ENCODE peak calls at places on chromosomes 5 and 9, in four cellular contexts. One of them, this sample, is unnamed.

GRCh38 chr5:133362438-133362837 is 249.9 kb downstream of the FSTL4 start:
- DNase-seq in HepG2: no peak
- DNase-seq in H1: peak
- DNase-seq in GM12878: no peak
- DNase-seq in this sample: no peak

GRCh38 chr5:179978792-179979191 is 71.1 kb upstream of the TBC1D9B start:
- DNase-seq in GM12878: no peak
- DNase-seq in HepG2: no peak
- DNase-seq in H1: no peak
- DNase-seq in this sample: no peak

GRCh38 chr9:96089425-96089824 is 212.6 kb downstream of the HSD17B3 start:
- DNase-seq in GM12878: no peak
- DNase-seq in H1: no peak
- DNase-seq in HepG2: no peak
- DNase-seq in this sample: no peak

GRCh38 chr5:167968784-167969183 is 322.7 kb upstream of the WWC1 start:
- DNase-seq in H1: no peak
- DNase-seq in HepG2: no peak
- DNase-seq in GM12878: no peak
- DNase-seq in this sample: no peak

GRCh38 chr5:176697929-176698520 is 50.7 kb downstream of the TSPAN17 start:
- DNase-seq in HepG2: no peak
- DNase-seq in H1: no peak
- DNase-seq in GM12878: no peak
- DNase-seq in this sample: peak

GRCh38 chr5:172920447-172920849 is 38.8 kb upstream of the RPL26L1 start:
- DNase-seq in H1: no peak
- DNase-seq in GM12878: no peak
- DNase-seq in HepG2: no peak
- DNase-seq in this sample: no peak

GRCh38 chr5:176995896-176996767 is 10.4 kb downstream of the UIMC1 start:
- DNase-seq in GM12878: peak
- DNase-seq in HepG2: no peak
- DNase-seq in H1: no peak
- DNase-seq in this sample: no peak

GRCh38 chr9:123039617-123040219 is 6.3 kb downstream of the GPR21 start:
- DNase-seq in GM12878: no peak
- DNase-seq in HepG2: no peak
- DNase-seq in H1: no peak
- DNase-seq in this sample: no peak

GRCh38 chr9:76676857-76677256 is 87.4 kb upstream of the PCA3 start:
- DNase-seq in H1: no peak
- DNase-seq in HepG2: no peak
- DNase-seq in GM12878: no peak
- DNase-seq in this sample: no peak

GRCh38 chr9:38287420-38287985 is 105.0 kb upstream of the ALDH1B1 start:
- DNase-seq in GM12878: no peak
- DNase-seq in HepG2: no peak
- DNase-seq in H1: no peak
- DNase-seq in this sample: no peak

GRCh38 chr5:168334161-168335094 is 43.0 kb downstream of the WWC1 start:
- DNase-seq in HepG2: no peak
- DNase-seq in H1: peak
- DNase-seq in GM12878: no peak
- DNase-seq in this sample: peak

GRCh38 chr9:16625831-16626230 is 244.6 kb downstream of the BNC2 start:
- DNase-seq in GM12878: no peak
- DNase-seq in H1: no peak
- DNase-seq in HepG2: no peak
- DNase-seq in this sample: no peak

GRCh38 chr9:127558581-127559246 is 53.4 kb upstream of the STXBP1 start:
- DNase-seq in GM12878: no peak
- DNase-seq in H1: no peak
- DNase-seq in HepG2: no peak
- DNase-seq in this sample: no peak

GRCh38 chr9:122190597-122191381 is 31.1 kb downstream of the MORN5 start:
- DNase-seq in H1: no peak
- DNase-seq in GM12878: no peak
- DNase-seq in HepG2: peak
- DNase-seq in this sample: no peak

GRCh38 chr5:137186759-137187461 is 312.2 kb downstream of the SPOCK1 start:
- DNase-seq in H1: no peak
- DNase-seq in GM12878: no peak
- DNase-seq in HepG2: no peak
- DNase-seq in this sample: no peak

GRCh38 chr5:83877911-83878706 is 157.5 kb upstream of the HAPLN1 start:
- DNase-seq in HepG2: no peak
- DNase-seq in GM12878: no peak
- DNase-seq in H1: no peak
- DNase-seq in this sample: no peak

GRCh38 chr5:95852567-95852966 is 30.0 kb upstream of the GLRX start:
- DNase-seq in GM12878: no peak
- DNase-seq in HepG2: no peak
- DNase-seq in H1: no peak
- DNase-seq in this sample: no peak
- H3K4me3 ChIP-seq in GM12878: no peak
- H3K4me3 ChIP-seq in HepG2: no peak
- H3K4me3 ChIP-seq in H1: no peak
- H3K4me3 ChIP-seq in this sample: no peak

DNA sequence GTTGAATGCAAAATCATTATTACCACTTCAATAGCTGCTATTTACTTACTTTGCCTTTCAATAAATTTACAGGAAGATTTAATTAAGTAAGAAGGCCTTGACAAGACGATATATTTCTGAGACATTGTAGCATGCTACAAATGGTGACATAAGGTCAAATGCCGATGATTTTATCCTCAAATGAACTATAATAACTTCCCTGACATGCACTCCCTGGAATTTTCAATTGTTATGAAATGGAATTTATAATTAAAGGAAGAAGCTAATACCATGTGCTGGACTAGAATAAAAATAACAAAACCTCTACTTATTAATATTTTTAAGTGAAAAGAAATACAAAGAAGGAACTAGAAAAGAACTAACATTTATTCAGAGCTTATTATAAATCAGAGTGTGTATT is 30.2 kb upstream of the ITGA1 start:
- DNase-seq in H1: no peak
- DNase-seq in GM12878: no peak
- DNase-seq in HepG2: no peak
- DNase-seq in this sample: no peak
- TF ChIP-seq SUZ12 in H1: no peak
- TF ChIP-seq SUZ12 in GM12878: no peak
- TF ChIP-seq SUZ12 in HepG2: no peak
- TF ChIP-seq SUZ12 in this sample: no peak

GRCh38 chr9:135075234-135076142 is 12.0 kb upstream of the OLFM1 start:
- DNase-seq in HepG2: no peak
- DNase-seq in GM12878: no peak
- DNase-seq in H1: peak
- DNase-seq in this sample: no peak
- H3K4me3 ChIP-seq in HepG2: no peak
- H3K4me3 ChIP-seq in GM12878: no peak
- H3K4me3 ChIP-seq in H1: peak
- H3K4me3 ChIP-seq in this sample: peak

DNA sequence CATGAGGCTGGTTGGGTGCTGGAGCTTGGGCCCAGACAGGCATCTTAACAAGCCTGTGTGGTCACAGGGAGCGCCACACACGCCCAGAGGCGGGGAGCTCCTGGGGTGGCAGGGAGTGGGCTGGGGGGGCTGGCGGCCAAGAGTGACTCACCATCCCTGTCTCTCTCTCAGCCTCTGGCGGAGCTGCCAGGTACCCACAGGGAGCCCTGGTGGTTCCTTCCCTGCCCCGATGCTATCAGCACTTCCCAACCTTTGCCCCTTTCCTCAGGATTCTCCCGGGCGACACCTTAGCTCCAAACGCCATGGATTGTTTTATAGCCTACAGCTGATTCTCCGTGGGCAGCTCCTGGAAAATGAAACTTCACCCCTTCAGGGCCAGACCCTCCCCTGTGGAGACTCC is 5.5 kb downstream of the SLC9A3 start:
- DNase-seq in HepG2: no peak
- DNase-seq in GM12878: no peak
- DNase-seq in H1: no peak
- DNase-seq in this sample: no peak
- TF ChIP-seq SUZ12 in HepG2: no peak
- TF ChIP-seq SUZ12 in GM12878: no peak
- TF ChIP-seq SUZ12 in H1: no peak
- TF ChIP-seq SUZ12 in this sample: no peak

GRCh38 chr5:67610191-67610912 is 413.8 kb upstream of the CD180 start:
- DNase-seq in H1: no peak
- DNase-seq in GM12878: no peak
- DNase-seq in HepG2: no peak
- DNase-seq in this sample: no peak
- H3K4me3 ChIP-seq in H1: no peak
- H3K4me3 ChIP-seq in GM12878: no peak
- H3K4me3 ChIP-seq in HepG2: no peak
- H3K4me3 ChIP-seq in this sample: no peak

GRCh38 chr9:28166179-28166578 is 592.9 kb upstream of the C9orf72 start:
- DNase-seq in GM12878: no peak
- DNase-seq in H1: no peak
- DNase-seq in HepG2: no peak
- DNase-seq in this sample: no peak
- TF ChIP-seq SUZ12 in GM12878: no peak
- TF ChIP-seq SUZ12 in H1: no peak
- TF ChIP-seq SUZ12 in HepG2: no peak
- TF ChIP-seq SUZ12 in this sample: no peak

DNA sequence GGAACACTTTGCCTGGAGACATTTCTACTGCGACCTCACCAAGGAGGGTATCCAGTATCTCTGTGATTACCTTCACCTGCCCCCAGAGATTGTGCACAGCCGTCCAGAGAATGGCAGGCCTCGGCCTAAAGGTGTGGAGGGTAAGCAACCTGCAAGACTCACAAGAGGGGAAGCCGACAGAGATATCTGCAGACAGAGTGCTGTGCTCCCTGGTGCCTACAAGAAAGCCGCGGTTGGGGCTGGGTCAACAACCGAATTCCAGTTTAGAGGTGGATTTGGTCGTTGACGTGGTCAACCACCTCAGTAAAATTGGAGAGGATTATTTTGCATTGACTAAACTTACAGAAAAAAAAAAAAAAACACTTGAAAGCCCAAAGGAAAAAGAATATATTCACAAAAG is 107.8 kb upstream of the ISL1 start:
- DNase-seq in H1: no peak
- DNase-seq in GM12878: no peak
- DNase-seq in HepG2: no peak
- DNase-seq in this sample: no peak
- H3K4me3 ChIP-seq in H1: no peak
- H3K4me3 ChIP-seq in GM12878: no peak
- H3K4me3 ChIP-seq in HepG2: no peak
- H3K4me3 ChIP-seq in this sample: no peak